ENCODE peak calls at places on chromosomes 16 and 17, in four cellular contexts. One of them, this sample, is unnamed. For H3K4me1, the result is how much of the 10 kb centered on the place peaks cover.

GRCh38 chr17:42288078-42288984 is at the start of gene STAT5A:
- DNase-seq in psoas muscle: peak
- DNase-seq in lung: peak
- DNase-seq in colonic mucosa: peak
- DNase-seq in this sample: peak

GRCh38 chr17:66904760-66905637 is 59.5 kb upstream of the CACNG4 start:
- DNase-seq in lung: peak
- DNase-seq in colonic mucosa: no peak
- DNase-seq in psoas muscle: no peak
- DNase-seq in this sample: peak

GRCh38 chr16:68756250-68757051 is 19.4 kb downstream of the CDH1 start:
- DNase-seq in colonic mucosa: peak
- DNase-seq in psoas muscle: no peak
- DNase-seq in lung: peak
- DNase-seq in this sample: peak

GRCh38 chr16:57723170-57723569 is 12.4 kb upstream of the KATNB1 start:
- DNase-seq in lung: no peak
- DNase-seq in psoas muscle: no peak
- DNase-seq in colonic mucosa: no peak
- DNase-seq in this sample: no peak

GRCh38 chr16:10806698-10807097 is 11.9 kb downstream of the TVP23A start:
- DNase-seq in psoas muscle: no peak
- DNase-seq in colonic mucosa: no peak
- DNase-seq in lung: no peak
- DNase-seq in this sample: no peak

GRCh38 chr17:41909088-41909487 is 9.7 kb downstream of the ACLY start:
- DNase-seq in psoas muscle: no peak
- DNase-seq in lung: no peak
- DNase-seq in colonic mucosa: no peak
- DNase-seq in this sample: no peak

GRCh38 chr16:11697319-11697718 is 29.1 kb downstream of the SNN start:
- DNase-seq in colonic mucosa: no peak
- DNase-seq in lung: no peak
- DNase-seq in psoas muscle: no peak
- DNase-seq in this sample: no peak

GRCh38 chr17:29155235-29155965 is 24.8 kb downstream of the MYO18A start:
- DNase-seq in psoas muscle: peak
- DNase-seq in lung: no peak
- DNase-seq in colonic mucosa: peak
- DNase-seq in this sample: peak

GRCh38 chr17:50161911-50162288 is 3.9 kb upstream of the SGCA start:
- DNase-seq in psoas muscle: peak
- DNase-seq in lung: no peak
- DNase-seq in colonic mucosa: no peak
- DNase-seq in this sample: no peak

GRCh38 chr16:88533381-88533831 is 36.8 kb upstream of the ZC3H18 start:
- DNase-seq in lung: no peak
- DNase-seq in psoas muscle: peak
- DNase-seq in colonic mucosa: no peak
- DNase-seq in this sample: no peak

GRCh38 chr16:30470632-30471007 is 1.9 kb upstream of the ITGAL start:
- DNase-seq in psoas muscle: no peak
- DNase-seq in lung: no peak
- DNase-seq in colonic mucosa: no peak
- DNase-seq in this sample: no peak
- H3K4me3 ChIP-seq in psoas muscle: no peak
- H3K4me3 ChIP-seq in lung: no peak
- H3K4me3 ChIP-seq in colonic mucosa: no peak
- H3K4me3 ChIP-seq in this sample: no peak

GRCh38 chr17:48003686-48004120 is 32.8 kb downstream of the CDK5RAP3 start:
- DNase-seq in colonic mucosa: no peak
- DNase-seq in psoas muscle: no peak
- DNase-seq in lung: no peak
- DNase-seq in this sample: no peak
- TF ChIP-seq CTCF in colonic mucosa: no peak
- TF ChIP-seq CTCF in psoas muscle: no peak
- TF ChIP-seq CTCF in lung: no peak
- TF ChIP-seq CTCF in this sample: no peak

DNA sequence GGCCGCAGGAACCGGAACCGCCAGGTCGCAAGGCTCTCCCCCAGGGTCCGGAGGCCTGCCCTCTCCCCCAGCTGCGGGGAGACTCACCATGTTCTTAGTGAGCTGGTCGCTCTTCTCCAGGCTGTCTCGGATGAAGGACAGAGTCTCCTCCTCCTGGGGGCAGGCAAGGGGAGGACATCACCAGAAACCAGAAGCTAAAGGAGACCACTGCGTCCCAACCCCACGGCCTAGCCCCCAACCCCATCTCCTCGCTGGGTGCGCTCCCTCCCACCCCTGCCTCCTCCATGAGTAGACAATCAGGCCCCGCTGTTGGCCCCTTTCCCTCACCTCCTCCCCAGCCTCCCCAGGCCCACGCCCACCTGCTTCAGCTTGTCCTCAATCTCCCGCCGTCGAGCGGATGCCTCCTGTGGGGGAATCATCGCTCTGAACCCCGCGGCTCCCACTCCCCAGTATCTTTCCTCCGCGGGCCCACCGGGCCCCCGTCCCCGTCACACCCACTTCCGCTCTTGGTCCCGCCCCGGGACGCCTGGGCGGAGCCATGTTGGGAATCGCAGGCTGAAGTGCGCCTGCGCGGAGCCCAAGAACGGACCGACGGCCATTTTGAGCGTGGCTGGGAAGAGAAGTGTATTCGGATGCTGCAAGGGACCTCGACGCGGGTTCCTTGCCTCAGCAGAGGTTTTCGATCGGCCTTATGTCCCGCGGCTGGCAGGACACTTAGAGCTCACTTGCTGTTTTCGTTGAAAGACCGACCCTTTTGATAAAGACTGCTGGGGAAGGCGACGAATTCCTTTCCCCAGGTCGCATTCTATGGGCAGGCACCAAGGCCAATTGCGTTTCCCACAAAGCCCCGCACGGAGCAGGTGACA is at the start of gene EXOC7:
- DNase-seq in psoas muscle: peak
- DNase-seq in lung: peak
- DNase-seq in colonic mucosa: peak
- DNase-seq in this sample: peak
- H3K4me1 ChIP-seq in psoas muscle: under half
- H3K4me1 ChIP-seq in lung: under half
- H3K4me1 ChIP-seq in colonic mucosa: under half
- H3K4me1 ChIP-seq in this sample: under half

DNA sequence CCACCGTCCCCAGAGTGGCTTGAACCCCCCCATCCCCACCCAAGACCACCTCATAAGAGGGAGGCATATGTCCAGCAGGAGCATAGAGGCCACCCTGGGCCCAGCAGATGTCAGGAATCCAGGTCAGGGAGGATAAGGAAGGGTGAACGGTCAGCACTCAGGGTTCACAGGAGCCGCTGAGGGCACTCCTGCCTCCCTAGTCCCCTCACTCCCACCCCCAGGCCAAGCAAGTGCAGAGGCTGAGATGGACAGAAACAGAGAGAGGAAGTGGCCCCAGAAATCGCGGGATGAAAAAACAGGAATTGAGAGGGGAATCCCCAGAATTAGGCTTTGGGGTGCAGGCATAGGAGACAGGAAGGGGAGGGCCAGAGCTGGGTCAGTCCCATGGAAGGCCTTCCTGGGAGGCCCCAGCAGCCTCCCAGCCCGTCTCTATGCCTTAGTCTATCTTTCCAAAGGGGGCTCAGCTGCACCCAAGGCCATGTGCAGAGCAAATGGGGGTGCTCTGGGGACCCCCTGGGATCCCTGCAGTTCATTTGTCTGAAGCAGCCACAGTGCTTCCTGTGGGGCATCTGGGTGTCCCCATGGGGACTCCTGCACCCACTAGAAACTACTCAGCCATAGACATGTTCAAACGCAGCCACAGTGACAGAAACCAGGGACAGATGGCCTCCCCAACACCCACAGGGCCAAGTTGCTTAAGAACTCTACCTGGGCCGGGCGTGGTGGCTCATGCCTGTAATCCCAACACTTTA is 1.7 kb downstream of the CMTM3 start:
- DNase-seq in psoas muscle: no peak
- DNase-seq in lung: no peak
- DNase-seq in colonic mucosa: no peak
- DNase-seq in this sample: no peak
- H3K4me3 ChIP-seq in psoas muscle: peak
- H3K4me3 ChIP-seq in lung: peak
- H3K4me3 ChIP-seq in colonic mucosa: peak
- H3K4me3 ChIP-seq in this sample: no peak

DNA sequence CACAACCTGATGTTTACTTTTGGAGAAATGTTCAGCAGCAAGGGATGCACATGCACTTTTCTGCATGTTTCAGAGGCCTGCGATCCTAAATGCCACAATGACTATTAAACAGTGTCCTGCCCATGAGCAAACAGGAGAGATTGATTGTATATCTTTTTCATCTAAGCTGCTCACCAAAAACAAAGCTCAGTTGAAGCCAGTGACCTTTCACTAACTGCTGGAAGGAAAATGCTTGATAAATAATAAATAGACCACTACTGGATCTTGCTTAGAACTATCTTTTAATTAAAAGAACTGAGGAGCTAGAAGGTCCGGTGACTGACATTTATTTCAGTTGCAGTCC is 16.3 kb downstream of the MRPS23 start:
- DNase-seq in colonic mucosa: no peak
- DNase-seq in psoas muscle: no peak
- DNase-seq in lung: no peak
- DNase-seq in this sample: no peak
- TF ChIP-seq CTCF in colonic mucosa: peak
- TF ChIP-seq CTCF in psoas muscle: peak
- TF ChIP-seq CTCF in lung: no peak
- TF ChIP-seq CTCF in this sample: no peak

GRCh38 chr17:7215652-7216139 is 3.9 kb downstream of the DLG4 start:
- DNase-seq in colonic mucosa: no peak
- DNase-seq in lung: no peak
- DNase-seq in psoas muscle: no peak
- DNase-seq in this sample: no peak
- H3K4me1 ChIP-seq in colonic mucosa: under half
- H3K4me1 ChIP-seq in lung: under half
- H3K4me1 ChIP-seq in psoas muscle: under half
- H3K4me1 ChIP-seq in this sample: under half

This sample was measured in Caco-2.